ENCODE peak calls at places on chromosomes 6 and 20, in four cellular contexts. One of them, this sample, is unnamed.

GRCh38 chr6:87583822-87584221 is 6.0 kb downstream of the RARS2 start:
- DNase-seq in HCT116: no peak
- DNase-seq in vagina: no peak
- DNase-seq in gastrocnemius medialis: no peak
- DNase-seq in this sample: no peak

GRCh38 chr6:36677753-36678487 is 594 bp upstream of the CDKN1A start:
- DNase-seq in HCT116: no peak
- DNase-seq in vagina: no peak
- DNase-seq in gastrocnemius medialis: no peak
- DNase-seq in this sample: no peak

GRCh38 chr20:56540415-56540814 is 7.4 kb downstream of the FAM209B start:
- DNase-seq in HCT116: no peak
- DNase-seq in vagina: no peak
- DNase-seq in gastrocnemius medialis: no peak
- DNase-seq in this sample: no peak

GRCh38 chr6:102679844-102680243 is 1286.3 kb downstream of the GRIK2 start:
- DNase-seq in HCT116: no peak
- DNase-seq in vagina: no peak
- DNase-seq in gastrocnemius medialis: no peak
- DNase-seq in this sample: no peak

GRCh38 chr6:11788043-11788442 is 9.4 kb upstream of the ADTRP start:
- DNase-seq in HCT116: no peak
- DNase-seq in vagina: no peak
- DNase-seq in gastrocnemius medialis: no peak
- DNase-seq in this sample: no peak

GRCh38 chr6:33672808-33673207 is 38.7 kb downstream of the UQCC2 start:
- DNase-seq in HCT116: no peak
- DNase-seq in vagina: no peak
- DNase-seq in gastrocnemius medialis: peak
- DNase-seq in this sample: no peak

GRCh38 chr6:104969108-104969507 is 12.2 kb downstream of the LIN28B start:
- DNase-seq in HCT116: no peak
- DNase-seq in vagina: no peak
- DNase-seq in gastrocnemius medialis: no peak
- DNase-seq in this sample: no peak

GRCh38 chr6:130223508-130223907 is 757 bp upstream of the SAMD3 start:
- DNase-seq in HCT116: no peak
- DNase-seq in vagina: no peak
- DNase-seq in gastrocnemius medialis: peak
- DNase-seq in this sample: peak

GRCh38 chr6:127466416-127466815 is 7.2 kb upstream of the KIAA0408 start:
- DNase-seq in HCT116: no peak
- DNase-seq in vagina: no peak
- DNase-seq in gastrocnemius medialis: no peak
- DNase-seq in this sample: no peak

GRCh38 chr6:12911387-12911960 is 194.9 kb downstream of the PHACTR1 start:
- DNase-seq in HCT116: no peak
- DNase-seq in vagina: no peak
- DNase-seq in gastrocnemius medialis: no peak
- DNase-seq in this sample: no peak

GRCh38 chr6:83119742-83120300 is 52.4 kb downstream of the DOP1A start:
- DNase-seq in HCT116: no peak
- DNase-seq in vagina: no peak
- DNase-seq in gastrocnemius medialis: no peak
- DNase-seq in this sample: no peak

GRCh38 chr20:309306-309840 is 12.0 kb downstream of the ZCCHC3 start:
- DNase-seq in HCT116: no peak
- DNase-seq in vagina: no peak
- DNase-seq in gastrocnemius medialis: no peak
- DNase-seq in this sample: no peak

GRCh38 chr20:40843251-40843650 is 154.2 kb upstream of the MAFB start:
- DNase-seq in HCT116: no peak
- DNase-seq in vagina: no peak
- DNase-seq in gastrocnemius medialis: no peak
- DNase-seq in this sample: no peak

GRCh38 chr6:95321106-95321505 is 256.2 kb upstream of the MANEA start:
- DNase-seq in HCT116: no peak
- DNase-seq in vagina: no peak
- DNase-seq in gastrocnemius medialis: no peak
- DNase-seq in this sample: no peak

GRCh38 chr6:13099771-13100170 is 228.6 kb downstream of the TBC1D7 start:
- DNase-seq in HCT116: no peak
- DNase-seq in vagina: no peak
- DNase-seq in gastrocnemius medialis: no peak
- DNase-seq in this sample: no peak

GRCh38 chr6:129766959-129767728 is 57.2 kb upstream of the ARHGAP18 start:
- DNase-seq in HCT116: no peak
- DNase-seq in vagina: no peak
- DNase-seq in gastrocnemius medialis: no peak
- DNase-seq in this sample: no peak

GRCh38 chr6:44133003-44133931 is 5.9 kb downstream of the TMEM63B start:
- DNase-seq in HCT116: peak
- DNase-seq in vagina: no peak
- DNase-seq in gastrocnemius medialis: no peak
- DNase-seq in this sample: no peak

GRCh38 chr6:119006972-119007371 is 71.5 kb downstream of the FAM184A start:
- DNase-seq in HCT116: no peak
- DNase-seq in vagina: no peak
- DNase-seq in gastrocnemius medialis: no peak
- DNase-seq in this sample: no peak
- H3K4me3 ChIP-seq in HCT116: no peak
- H3K4me3 ChIP-seq in vagina: no peak
- H3K4me3 ChIP-seq in gastrocnemius medialis: no peak
- H3K4me3 ChIP-seq in this sample: no peak

GRCh38 chr20:61875221-61875885 is 190.3 kb downstream of the TAF4 start:
- DNase-seq in HCT116: no peak
- DNase-seq in vagina: no peak
- DNase-seq in gastrocnemius medialis: no peak
- DNase-seq in this sample: no peak

GRCh38 chr20:61875996-61876395 is 189.7 kb downstream of the TAF4 start:
- DNase-seq in HCT116: no peak
- DNase-seq in vagina: no peak
- DNase-seq in gastrocnemius medialis: no peak
- DNase-seq in this sample: no peak

GRCh38 chr20:61872371-61872900 is 193.2 kb downstream of the TAF4 start:
- DNase-seq in HCT116: no peak
- DNase-seq in vagina: no peak
- DNase-seq in gastrocnemius medialis: no peak
- DNase-seq in this sample: no peak

GRCh38 chr20:61873651-61874420 is 191.8 kb downstream of the TAF4 start:
- DNase-seq in HCT116: no peak
- DNase-seq in vagina: no peak
- DNase-seq in gastrocnemius medialis: no peak
- DNase-seq in this sample: no peak

DNA sequence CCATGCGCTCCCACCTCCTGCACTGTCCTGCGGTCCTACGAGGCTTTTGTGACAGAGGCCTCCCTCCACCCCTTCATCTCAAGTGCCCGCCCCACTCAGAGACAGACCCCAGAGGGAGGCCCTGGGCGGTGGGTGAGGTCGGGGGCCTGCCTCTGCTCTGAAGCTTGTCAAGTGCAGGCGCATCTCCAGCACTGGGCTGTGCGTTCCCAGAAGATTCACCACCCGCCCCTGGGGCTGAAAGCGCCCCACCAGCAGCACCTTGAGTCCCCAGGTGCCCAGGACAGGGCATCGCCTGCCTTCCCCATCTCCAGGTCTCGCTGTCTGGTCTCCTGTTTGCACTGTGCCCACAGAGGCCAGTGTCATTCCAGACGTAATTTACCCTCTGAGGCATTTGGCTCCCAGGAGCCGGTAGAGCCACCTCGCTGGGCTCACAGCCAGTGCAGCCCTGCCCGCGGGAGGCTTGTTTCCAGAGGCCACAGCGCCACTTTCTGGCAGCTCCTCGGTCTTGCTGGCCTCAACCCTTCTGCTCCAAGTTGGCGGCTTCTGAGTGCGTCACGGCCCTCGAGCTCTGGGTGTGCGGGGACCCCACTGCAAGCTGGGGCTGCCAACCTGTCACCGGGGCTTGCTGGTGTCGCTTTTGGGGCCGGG is 191.1 kb downstream of the TAF4 start:
- DNase-seq in HCT116: peak
- DNase-seq in vagina: no peak
- DNase-seq in gastrocnemius medialis: no peak
- DNase-seq in this sample: no peak
- TF ChIP-seq CTCF in HCT116: peak
- TF ChIP-seq CTCF in vagina: no peak
- TF ChIP-seq CTCF in gastrocnemius medialis: no peak
- TF ChIP-seq CTCF in this sample: no peak

GRCh38 chr6:22653980-22654610 is 84.7 kb downstream of the HDGFL1 start:
- DNase-seq in HCT116: no peak
- DNase-seq in vagina: no peak
- DNase-seq in gastrocnemius medialis: no peak
- DNase-seq in this sample: no peak
- H3K4me3 ChIP-seq in HCT116: no peak
- H3K4me3 ChIP-seq in vagina: no peak
- H3K4me3 ChIP-seq in gastrocnemius medialis: no peak
- H3K4me3 ChIP-seq in this sample: no peak

DNA sequence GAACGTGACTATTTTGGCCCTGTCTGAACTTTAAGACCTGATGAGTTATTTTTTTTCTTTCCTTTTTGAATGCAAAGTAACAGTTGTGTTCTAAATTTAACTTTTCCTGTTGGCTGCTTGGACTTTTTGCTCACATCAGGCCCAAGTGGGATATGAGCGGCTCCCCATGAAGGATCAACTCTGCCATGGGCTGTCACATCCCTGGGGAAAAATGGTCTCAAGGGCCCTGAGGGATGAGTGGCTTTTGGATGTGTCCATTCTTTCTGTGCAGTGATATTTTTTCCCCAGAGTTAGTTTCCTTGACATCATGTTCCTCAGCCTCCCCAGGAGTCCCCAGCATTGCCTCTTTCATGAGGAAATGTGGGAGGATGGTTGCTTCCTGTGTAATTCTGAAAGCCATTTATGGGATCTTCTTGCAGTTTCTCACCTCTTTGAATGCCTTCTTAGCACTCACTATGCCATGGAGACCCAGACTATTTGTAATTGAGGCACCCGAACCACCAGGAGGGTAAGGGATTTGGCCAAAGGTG is 92.5 kb downstream of the SLC24A3 start:
- DNase-seq in HCT116: no peak
- DNase-seq in vagina: no peak
- DNase-seq in gastrocnemius medialis: peak
- DNase-seq in this sample: no peak
- TF ChIP-seq CTCF in HCT116: no peak
- TF ChIP-seq CTCF in vagina: no peak
- TF ChIP-seq CTCF in gastrocnemius medialis: no peak
- TF ChIP-seq CTCF in this sample: no peak

DNA sequence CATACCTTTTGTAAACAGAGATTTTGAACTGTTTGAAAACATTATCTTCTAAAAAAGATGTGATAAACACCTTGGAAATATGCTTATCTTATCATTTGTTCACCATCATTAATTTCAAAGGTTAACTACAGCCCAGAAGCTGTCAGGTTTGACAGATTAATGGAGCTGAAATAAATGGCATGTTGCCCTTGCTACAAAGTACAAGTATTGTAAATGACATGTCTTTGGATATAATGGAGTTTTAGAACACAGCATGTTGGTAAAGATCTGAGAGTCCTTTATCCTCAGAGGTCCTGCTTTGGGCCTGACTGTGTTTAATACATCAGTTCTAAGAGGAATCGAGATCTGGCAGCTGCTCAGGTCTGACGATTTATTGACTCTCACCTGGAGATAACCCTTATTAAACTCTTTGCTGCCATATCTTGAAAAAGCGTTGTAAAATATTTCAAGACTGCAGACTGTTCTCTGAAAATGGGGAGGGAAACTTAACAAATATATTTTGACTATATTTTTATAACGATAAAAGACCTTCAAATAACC is 222.7 kb upstream of the OPRM1 start:
- DNase-seq in HCT116: no peak
- DNase-seq in vagina: no peak
- DNase-seq in gastrocnemius medialis: no peak
- DNase-seq in this sample: no peak
- H3K4me3 ChIP-seq in HCT116: no peak
- H3K4me3 ChIP-seq in vagina: no peak
- H3K4me3 ChIP-seq in gastrocnemius medialis: no peak
- H3K4me3 ChIP-seq in this sample: no peak

GRCh38 chr6:24358219-24358821 is 461 bp upstream of the DCDC2 start:
- DNase-seq in HCT116: no peak
- DNase-seq in vagina: no peak
- DNase-seq in gastrocnemius medialis: no peak
- DNase-seq in this sample: no peak

GRCh38 chr6:24352434-24352833 is 5.4 kb downstream of the DCDC2 start:
- DNase-seq in HCT116: no peak
- DNase-seq in vagina: no peak
- DNase-seq in gastrocnemius medialis: no peak
- DNase-seq in this sample: no peak

GRCh38 chr6:24357336-24358218 is at the start of gene DCDC2:
- DNase-seq in HCT116: no peak
- DNase-seq in vagina: no peak
- DNase-seq in gastrocnemius medialis: peak
- DNase-seq in this sample: no peak

GRCh38 chr6:24356310-24357035 is 1.4 kb downstream of the DCDC2 start:
- DNase-seq in HCT116: no peak
- DNase-seq in vagina: no peak
- DNase-seq in gastrocnemius medialis: no peak
- DNase-seq in this sample: no peak

GRCh38 chr6:24355422-24355821 is 2.4 kb downstream of the DCDC2 start:
- DNase-seq in HCT116: no peak
- DNase-seq in vagina: no peak
- DNase-seq in gastrocnemius medialis: no peak
- DNase-seq in this sample: no peak
- TF ChIP-seq CTCF in HCT116: no peak
- TF ChIP-seq CTCF in vagina: no peak
- TF ChIP-seq CTCF in gastrocnemius medialis: no peak
- TF ChIP-seq CTCF in this sample: no peak

GRCh38 chr20:62451156-62451767 is 23.9 kb upstream of the RBBP8NL start:
- DNase-seq in HCT116: no peak
- DNase-seq in vagina: no peak
- DNase-seq in gastrocnemius medialis: no peak
- DNase-seq in this sample: no peak
- H3K4me3 ChIP-seq in HCT116: no peak
- H3K4me3 ChIP-seq in vagina: no peak
- H3K4me3 ChIP-seq in gastrocnemius medialis: no peak
- H3K4me3 ChIP-seq in this sample: no peak

GRCh38 chr6:30238178-30238795 is 25.1 kb upstream of the TRIM26 start:
- DNase-seq in HCT116: peak
- DNase-seq in vagina: no peak
- DNase-seq in gastrocnemius medialis: no peak
- DNase-seq in this sample: no peak
- TF ChIP-seq CTCF in HCT116: peak
- TF ChIP-seq CTCF in vagina: no peak
- TF ChIP-seq CTCF in gastrocnemius medialis: no peak
- TF ChIP-seq CTCF in this sample: peak

This sample was measured in GM12864.